ENCODE peak calls at places on chromosomes 11 and 22, in six cellular contexts. One of them, this sample, is unnamed.
A peak's percentile ranks its signal among the peaks of the same experiment; 100 is the strongest.

GRCh38 chr11:106446961-106447360 is 369.5 kb downstream of the AASDHPPT start:
- DNase-seq in mesendoderm: no peak
- DNase-seq in IMR-90: no peak
- DNase-seq in H1: no peak
- DNase-seq in H9: no peak
- DNase-seq in mesenchymal stem cell: peak; percentile 33
- DNase-seq in this sample: no peak

GRCh38 chr11:9977554-9977953 is 313.7 kb downstream of the SWAP70 start:
- DNase-seq in mesendoderm: no peak
- DNase-seq in IMR-90: no peak
- DNase-seq in H1: no peak
- DNase-seq in H9: no peak
- DNase-seq in mesenchymal stem cell: no peak
- DNase-seq in this sample: no peak

GRCh38 chr11:9144828-9145227 is 53.4 kb upstream of the SCUBE2 start:
- DNase-seq in mesendoderm: no peak
- DNase-seq in IMR-90: peak; percentile 38
- DNase-seq in H1: peak; percentile 27
- DNase-seq in H9: no peak
- DNase-seq in mesenchymal stem cell: no peak
- DNase-seq in this sample: no peak

GRCh38 chr11:3836903-3837302 is 3.9 kb downstream of the RHOG start:
- DNase-seq in mesendoderm: no peak
- DNase-seq in IMR-90: no peak
- DNase-seq in H1: no peak
- DNase-seq in H9: no peak
- DNase-seq in mesenchymal stem cell: no peak
- DNase-seq in this sample: no peak

GRCh38 chr11:126310992-126311310 is 7.1 kb downstream of the DCPS start:
- DNase-seq in mesendoderm: no peak
- DNase-seq in IMR-90: peak; percentile 45
- DNase-seq in H1: no peak
- DNase-seq in H9: no peak
- DNase-seq in mesenchymal stem cell: peak; percentile 38
- DNase-seq in this sample: no peak

GRCh38 chr11:106765849-106766248 is 252.4 kb downstream of the GUCY1A2 start:
- DNase-seq in mesendoderm: peak; percentile 53
- DNase-seq in IMR-90: no peak
- DNase-seq in H1: no peak
- DNase-seq in H9: no peak
- DNase-seq in mesenchymal stem cell: peak; percentile 22
- DNase-seq in this sample: peak; percentile 20

GRCh38 chr11:103359221-103359620 is 250.0 kb downstream of the DYNC2H1 start:
- DNase-seq in mesendoderm: no peak
- DNase-seq in IMR-90: peak; percentile 58
- DNase-seq in H1: no peak
- DNase-seq in H9: no peak
- DNase-seq in mesenchymal stem cell: peak; percentile 23
- DNase-seq in this sample: no peak

GRCh38 chr11:122159173-122159701 is 43.2 kb upstream of the BLID start:
- DNase-seq in mesendoderm: peak; percentile 17
- DNase-seq in IMR-90: peak; percentile 65
- DNase-seq in H1: no peak
- DNase-seq in H9: no peak
- DNase-seq in mesenchymal stem cell: peak; percentile 66
- DNase-seq in this sample: no peak

GRCh38 chr11:128323381-128323780 is 264.0 kb downstream of the ETS1 start:
- DNase-seq in mesendoderm: peak; percentile 47
- DNase-seq in IMR-90: peak; percentile 48
- DNase-seq in H1: no peak
- DNase-seq in H9: no peak
- DNase-seq in mesenchymal stem cell: peak; percentile 49
- DNase-seq in this sample: no peak

GRCh38 chr11:65899356-65900124 is 648 bp downstream of the FOSL1 start:
- DNase-seq in mesendoderm: peak; percentile 71
- DNase-seq in IMR-90: peak; percentile 81
- DNase-seq in H1: peak; percentile 77
- DNase-seq in H9: peak; percentile 67
- DNase-seq in mesenchymal stem cell: peak; percentile 88
- DNase-seq in this sample: no peak

GRCh38 chr22:39462443-39463147 is 5.8 kb downstream of the MGAT3 start:
- DNase-seq in mesendoderm: peak; percentile 84
- DNase-seq in IMR-90: no peak
- DNase-seq in H1: no peak
- DNase-seq in H9: peak; percentile 71
- DNase-seq in mesenchymal stem cell: no peak
- DNase-seq in this sample: no peak

GRCh38 chr22:30776476-30776875 is 81.8 kb downstream of the OSBP2 start:
- DNase-seq in mesendoderm: no peak
- DNase-seq in IMR-90: no peak
- DNase-seq in H1: no peak
- DNase-seq in H9: no peak
- DNase-seq in mesenchymal stem cell: no peak
- DNase-seq in this sample: no peak

GRCh38 chr11:55970935-55971334 is 1.2 kb upstream of the OR10AG1 start:
- DNase-seq in mesendoderm: no peak
- DNase-seq in IMR-90: no peak
- DNase-seq in H1: no peak
- DNase-seq in H9: no peak
- DNase-seq in mesenchymal stem cell: no peak
- DNase-seq in this sample: no peak

GRCh38 chr11:2207212-2207611 is 35.6 kb upstream of the TH start:
- DNase-seq in mesendoderm: no peak
- DNase-seq in IMR-90: no peak
- DNase-seq in H1: peak; percentile 22
- DNase-seq in H9: no peak
- DNase-seq in mesenchymal stem cell: no peak
- DNase-seq in this sample: no peak

GRCh38 chr22:24205438-24206189 is 24.3 kb downstream of the SUSD2 start:
- DNase-seq in mesendoderm: no peak
- DNase-seq in IMR-90: no peak
- DNase-seq in H1: no peak
- DNase-seq in H9: no peak
- DNase-seq in mesenchymal stem cell: no peak
- DNase-seq in this sample: no peak

GRCh38 chr11:69272055-69272454 is 21.9 kb upstream of the MYEOV start:
- DNase-seq in mesendoderm: no peak
- DNase-seq in IMR-90: no peak
- DNase-seq in H1: no peak
- DNase-seq in H9: no peak
- DNase-seq in mesenchymal stem cell: no peak
- DNase-seq in this sample: no peak

GRCh38 chr11:126403039-126403438 is 47.6 kb downstream of the ST3GAL4 start:
- DNase-seq in mesendoderm: peak; percentile 71
- DNase-seq in IMR-90: no peak
- DNase-seq in H1: no peak
- DNase-seq in H9: peak; percentile 53
- DNase-seq in mesenchymal stem cell: no peak
- DNase-seq in this sample: no peak

DNA sequence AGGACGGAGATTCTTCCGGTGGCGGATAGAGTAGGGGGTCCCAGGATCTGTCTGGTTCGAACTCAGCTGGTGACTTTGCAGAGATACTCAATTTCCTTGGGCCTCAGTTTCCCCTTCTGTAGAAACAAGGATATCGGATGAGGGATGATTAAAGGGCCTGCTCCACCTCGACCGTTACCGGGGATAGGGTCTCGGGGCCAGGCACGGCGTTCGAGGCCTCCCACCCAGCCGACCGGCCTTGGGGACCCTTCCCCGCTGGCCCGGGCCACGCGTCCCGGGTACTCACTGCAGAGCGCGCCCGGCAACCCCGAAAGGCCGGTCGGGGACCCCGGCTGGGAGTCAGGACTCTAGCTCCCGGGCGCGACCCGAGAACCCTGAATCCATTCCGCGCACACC is 321 bp downstream of the RHBDD3 start:
- DNase-seq in mesendoderm: no peak
- DNase-seq in IMR-90: no peak
- DNase-seq in H1: no peak
- DNase-seq in H9: no peak
- DNase-seq in mesenchymal stem cell: no peak
- DNase-seq in this sample: no peak
- H3K18ac ChIP-seq in mesendoderm: peak overlapping the region; percentile 96
- H3K18ac ChIP-seq in IMR-90: peak overlapping the region; percentile 71
- H3K18ac ChIP-seq in H1: peak overlapping the region; percentile 89
- H3K18ac ChIP-seq in H9: peak overlapping the region; percentile 100
- H3K18ac ChIP-seq in mesenchymal stem cell: peak overlapping the region; percentile 99
- H3K18ac ChIP-seq in this sample: peak overlapping the region; percentile 100

DNA sequence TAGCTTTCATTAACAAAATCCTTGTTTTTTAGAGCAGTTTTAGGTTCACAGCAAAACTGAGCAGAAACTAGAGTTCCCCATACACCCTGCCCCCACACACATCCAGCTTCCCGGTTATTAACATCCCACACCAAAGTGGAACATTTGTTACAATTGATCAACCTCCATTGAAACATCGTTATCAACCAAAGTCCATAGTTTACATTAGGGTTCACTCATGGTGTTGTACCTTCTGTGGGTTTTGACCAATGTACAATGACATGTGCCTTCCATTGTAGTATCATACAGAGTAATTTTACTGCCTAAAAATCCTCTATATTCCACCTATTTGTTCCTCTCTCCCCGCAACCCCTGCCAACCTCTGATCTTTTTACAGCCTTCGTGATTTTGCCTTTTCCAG is 28.5 kb downstream of the PRDM11 start:
- DNase-seq in mesendoderm: no peak
- DNase-seq in IMR-90: no peak
- DNase-seq in H1: no peak
- DNase-seq in H9: no peak
- DNase-seq in mesenchymal stem cell: no peak
- DNase-seq in this sample: no peak
- H2BK5ac ChIP-seq in mesendoderm: no peak overlapping the region
- H2BK5ac ChIP-seq in IMR-90: no peak overlapping the region
- H2BK5ac ChIP-seq in H1: no peak overlapping the region
- H2BK5ac ChIP-seq in H9: no peak overlapping the region
- H2BK5ac ChIP-seq in mesenchymal stem cell: no peak overlapping the region
- H2BK5ac ChIP-seq in this sample: no peak overlapping the region

GRCh38 chr11:381501-382072 is 12.3 kb downstream of the B4GALNT4 start:
- DNase-seq in mesendoderm: no peak
- DNase-seq in IMR-90: no peak
- DNase-seq in H1: no peak
- DNase-seq in H9: no peak
- DNase-seq in mesenchymal stem cell: no peak
- DNase-seq in this sample: no peak
- H3K27ac ChIP-seq in mesendoderm: no peak overlapping the region
- H3K27ac ChIP-seq in IMR-90: no peak overlapping the region
- H3K27ac ChIP-seq in H1: no peak overlapping the region
- H3K27ac ChIP-seq in H9: no peak overlapping the region
- H3K27ac ChIP-seq in mesenchymal stem cell: no peak overlapping the region
- H3K27ac ChIP-seq in this sample: no peak overlapping the region

GRCh38 chr22:45268167-45268957 is 16.4 kb upstream of the UPK3A start:
- DNase-seq in mesendoderm: peak; percentile 98
- DNase-seq in IMR-90: no peak
- DNase-seq in H1: peak; percentile 87
- DNase-seq in H9: peak; percentile 97
- DNase-seq in mesenchymal stem cell: peak; percentile 50
- DNase-seq in this sample: peak; percentile 89
- H3K18ac ChIP-seq in mesendoderm: peak overlapping the region; percentile 91
- H3K18ac ChIP-seq in IMR-90: peak overlapping the region; percentile 87
- H3K18ac ChIP-seq in H1: peak overlapping the region; percentile 96
- H3K18ac ChIP-seq in H9: no peak overlapping the region
- H3K18ac ChIP-seq in mesenchymal stem cell: peak overlapping the region; percentile 76
- H3K18ac ChIP-seq in this sample: peak overlapping the region; percentile 99

GRCh38 chr11:79088967-79089366 is 351.9 kb downstream of the TENM4 start:
- DNase-seq in mesendoderm: peak; percentile 54
- DNase-seq in IMR-90: no peak
- DNase-seq in H1: no peak
- DNase-seq in H9: no peak
- DNase-seq in mesenchymal stem cell: no peak
- DNase-seq in this sample: peak; percentile 62

GRCh38 chr11:79090191-79090590 is 350.6 kb downstream of the TENM4 start:
- DNase-seq in mesendoderm: no peak
- DNase-seq in IMR-90: no peak
- DNase-seq in H1: no peak
- DNase-seq in H9: no peak
- DNase-seq in mesenchymal stem cell: no peak
- DNase-seq in this sample: no peak

GRCh38 chr11:79087957-79088318 is 352.9 kb downstream of the TENM4 start:
- DNase-seq in mesendoderm: no peak
- DNase-seq in IMR-90: no peak
- DNase-seq in H1: no peak
- DNase-seq in H9: no peak
- DNase-seq in mesenchymal stem cell: peak; percentile 29
- DNase-seq in this sample: no peak

GRCh38 chr11:79086056-79086455 is 354.8 kb downstream of the TENM4 start:
- DNase-seq in mesendoderm: no peak
- DNase-seq in IMR-90: no peak
- DNase-seq in H1: no peak
- DNase-seq in H9: no peak
- DNase-seq in mesenchymal stem cell: no peak
- DNase-seq in this sample: no peak

DNA sequence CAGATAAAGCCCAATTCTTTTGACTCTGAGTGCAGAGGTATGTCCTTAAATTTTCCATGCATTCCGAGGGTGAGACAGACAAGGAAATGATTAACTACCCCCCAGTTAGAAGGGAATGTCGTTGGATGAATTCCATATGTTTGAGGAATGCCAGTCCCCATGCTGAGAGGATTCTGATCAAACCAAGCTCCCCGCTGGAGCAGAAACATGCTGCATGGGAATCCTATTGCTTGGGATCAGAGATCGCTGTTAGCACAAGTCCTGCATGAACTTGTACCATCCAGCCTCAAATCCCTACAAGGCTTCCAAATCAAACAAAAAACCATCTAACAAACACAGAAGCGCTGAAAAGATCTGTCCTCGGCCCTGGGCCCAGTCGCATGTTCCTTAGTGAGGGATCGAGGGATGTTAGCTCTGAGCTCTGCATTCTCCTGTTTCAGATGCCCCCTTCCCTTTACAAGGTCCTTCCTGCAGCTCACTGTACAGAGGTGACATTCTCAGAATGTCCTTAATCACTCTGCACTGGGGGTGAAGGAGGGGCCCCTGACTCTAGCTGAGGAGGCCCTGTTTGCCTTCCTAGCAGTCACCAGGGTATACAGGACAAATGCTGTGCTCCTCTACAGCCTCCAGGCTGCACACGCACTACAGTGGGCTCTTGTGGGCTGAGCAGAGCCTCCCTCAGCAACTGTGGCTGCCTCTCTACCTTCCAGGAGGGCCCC is 353.4 kb downstream of the TENM4 start:
- DNase-seq in mesendoderm: peak; percentile 98
- DNase-seq in IMR-90: peak; percentile 62
- DNase-seq in H1: no peak
- DNase-seq in H9: no peak
- DNase-seq in mesenchymal stem cell: peak; percentile 60
- DNase-seq in this sample: peak; percentile 40
- H2BK5ac ChIP-seq in mesendoderm: peak overlapping the region; percentile 64
- H2BK5ac ChIP-seq in IMR-90: peak overlapping the region; percentile 3
- H2BK5ac ChIP-seq in H1: peak overlapping the region; percentile 53
- H2BK5ac ChIP-seq in H9: no peak overlapping the region
- H2BK5ac ChIP-seq in mesenchymal stem cell: peak overlapping the region; percentile 85
- H2BK5ac ChIP-seq in this sample: no peak overlapping the region